ENCODE peak calls at places on chromosomes 11 and 22, in six cellular contexts. M, X, U, N, Z and B are unnamed samples.

GRCh38 chr11:125404136-125404810 is 91.8 kb downstream of the FEZ1 start:
- DNase-seq in M (no peak), X (peak; percentile 92), U (peak; percentile 86), N (no peak), Z (no peak), B (no peak)

GRCh38 chr11:72562431-72562830 is 111.8 kb downstream of the PDE2A start:
- DNase-seq in M (no peak), X (peak; percentile 27), U (no peak), N (no peak), Z (no peak), B (no peak)

GRCh38 chr22:49312601-49313000 is 515.1 kb downstream of the BRD1 start:
- DNase-seq in M (no peak), X (no peak), U (no peak), N (no peak), Z (no peak), B (no peak)

GRCh38 chr11:96314326-96315050 is 28.5 kb downstream of the MAML2 start:
- DNase-seq in M (no peak), X (no peak), U (no peak), N (peak; percentile 29), Z (no peak), B (no peak)

GRCh38 chr11:103887001-103887680 is 149.3 kb upstream of the DDI1 start:
- DNase-seq in M (no peak), X (no peak), U (no peak), N (no peak), Z (no peak), B (no peak)

GRCh38 chr11:19524171-19524671 is 188.4 kb upstream of the NAV2 start:
- DNase-seq in M (peak; percentile 20), X (no peak), U (no peak), N (peak; percentile 28), Z (no peak), B (no peak)

GRCh38 chr11:18633256-18634139 is 644 bp downstream of the SPTY2D1 start:
- DNase-seq in M (no peak), X (no peak), U (no peak), N (peak; percentile 24), Z (no peak), B (no peak)

GRCh38 chr11:130118636-130119387 is 40.8 kb upstream of the ST14 start:
- DNase-seq in M (no peak), X (no peak), U (no peak), N (no peak), Z (no peak), B (no peak)

GRCh38 chr22:32335471-32335870 is 22.2 kb upstream of the RFPL3 start:
- DNase-seq in M (no peak), X (peak; percentile 45), U (no peak), N (no peak), Z (no peak), B (peak; percentile 34)

GRCh38 chr22:22692707-22693530 is 48.5 kb downstream of the GGTLC2 start:
- DNase-seq in M (peak; percentile 34), X (peak; percentile 55), U (no peak), N (peak; percentile 61), Z (peak; percentile 85), B (no peak)

GRCh38 chr22:23118647-23119491 is 22.9 kb downstream of the RSPH14 start:
- DNase-seq in M (no peak), X (no peak), U (peak; percentile 36), N (no peak), Z (peak; percentile 49), B (no peak)

GRCh38 chr11:26219506-26220117 is 112.3 kb upstream of the ANO3 start:
- DNase-seq in M (no peak), X (no peak), U (no peak), N (peak; percentile 33), Z (no peak), B (no peak)

GRCh38 chr11:111983187-111983986 is 41.8 kb upstream of the DLAT start:
- DNase-seq in M (no peak), X (peak; percentile 91), U (no peak), N (peak; percentile 42), Z (peak; percentile 83), B (peak; percentile 80)

GRCh38 chr22:24697671-24698082 is 76.8 kb downstream of the PIWIL3 start:
- DNase-seq in M (no peak), X (no peak), U (no peak), N (no peak), Z (peak; percentile 80), B (peak; percentile 87)

GRCh38 chr22:28344893-28345292 is 334.7 kb downstream of the TTC28 start:
- DNase-seq in M (no peak), X (no peak), U (no peak), N (peak; percentile 22), Z (no peak), B (no peak)

GRCh38 chr22:46098525-46099475 is 51.5 kb upstream of the PPARA start:
- DNase-seq in M (no peak), X (no peak), U (no peak), N (no peak), Z (peak; percentile 76), B (no peak)

GRCh38 chr22:34414467-34415440 is 494.5 kb upstream of the LARGE1 start:
- DNase-seq in M (peak; percentile 31), X (peak; percentile 95), U (no peak), N (no peak), Z (no peak), B (no peak)

GRCh38 chr11:111796696-111797095 is 30.5 kb upstream of the PPP2R1B start:
- DNase-seq in M (no peak), X (no peak), U (no peak), N (peak; percentile 35), Z (no peak), B (no peak)

GRCh38 chr11:106331163-106331562 is 253.7 kb downstream of the AASDHPPT start:
- DNase-seq in M (no peak), X (no peak), U (no peak), N (no peak), Z (no peak), B (no peak)

GRCh38 chr11:117193130-117194020 is 5.8 kb upstream of the TAGLN start:
- DNase-seq in M (no peak), X (no peak), U (peak; percentile 27), N (no peak), Z (no peak), B (peak; percentile 59)

GRCh38 chr22:39240841-39241631 is 3.7 kb downstream of the PDGFB start:
- DNase-seq in M (no peak), X (peak; percentile 35), U (peak; percentile 82), N (no peak), Z (peak; percentile 82), B (no peak)

GRCh38 chr11:28690746-28691145 is 582.6 kb downstream of the METTL15 start:
- DNase-seq in M (no peak), X (no peak), U (no peak), N (peak; percentile 6), Z (no peak), B (no peak)

GRCh38 chr22:24247564-24248344 is 2.9 kb upstream of the GGT5 start:
- DNase-seq in M (peak; percentile 85), X (peak; percentile 89), U (peak; percentile 95), N (peak; percentile 98), Z (peak; percentile 94), B (peak; percentile 95)

GRCh38 chr22:43244385-43244784 is 57.5 kb upstream of the TTLL12 start:
- DNase-seq in M (no peak), X (no peak), U (no peak), N (no peak), Z (no peak), B (no peak)

GRCh38 chr11:10793470-10794255 is 15.1 kb downstream of the EIF4G2 start:
- DNase-seq in M (no peak), X (no peak), U (no peak), N (no peak), Z (no peak), B (no peak)
- TF ChIP-seq CTCF in M (no peak), X (no peak), U (no peak), N (no peak), Z (no peak), B (no peak)

DNA sequence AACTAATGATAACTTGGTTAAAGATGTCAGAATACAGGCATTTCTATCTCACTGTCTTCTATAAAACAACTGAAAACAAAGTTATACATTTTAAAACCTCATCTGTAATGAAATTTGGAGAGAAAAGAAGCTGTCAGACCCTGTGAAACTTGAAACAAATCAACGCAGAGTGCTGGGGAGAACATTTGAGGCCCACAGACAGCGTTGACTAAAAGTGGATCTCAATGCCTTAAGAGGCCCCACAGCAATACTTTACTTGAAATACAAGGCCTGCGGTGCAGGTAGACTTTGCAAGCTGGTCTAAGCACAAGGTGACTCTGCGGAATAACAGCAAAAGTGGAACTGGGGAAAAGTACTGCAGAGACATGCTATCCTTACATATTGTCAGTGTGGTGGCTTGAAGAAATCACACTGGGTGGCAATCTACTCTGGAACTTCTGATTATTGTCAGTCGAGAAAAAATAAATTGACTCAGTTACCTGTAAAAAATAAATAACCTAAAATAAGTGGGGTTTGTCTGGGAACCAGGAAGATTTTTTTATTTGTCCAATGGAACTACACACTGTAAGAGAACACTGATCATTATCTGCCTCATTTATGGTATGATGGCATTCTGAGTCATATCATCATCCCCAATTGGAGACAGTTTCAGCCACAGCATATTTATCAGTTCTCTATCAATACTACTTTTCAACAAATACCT is 138.9 kb downstream of the LUZP2 start:
- DNase-seq in M (no peak), X (no peak), U (no peak), N (no peak), Z (no peak), B (no peak)
- H3K4me1 ChIP-seq in M (no peaks in the 10 kb centered on the region), X (no peaks in the 10 kb centered on the region), U (no peaks in the 10 kb centered on the region), N (no peaks in the 10 kb centered on the region), Z (no peaks in the 10 kb centered on the region), B (no peaks in the 10 kb centered on the region)

GRCh38 chr11:280762-281485 is 2.7 kb downstream of the NLRP6 start:
- DNase-seq in M (no peak), X (no peak), U (peak; percentile 48), N (no peak), Z (peak; percentile 89), B (peak; percentile 67)
- H3K27me3 ChIP-seq in M (peaks cover 48% of the 10 kb centered on the region), X (peaks cover 8% of the 10 kb centered on the region), U (peaks cover 60% of the 10 kb centered on the region), N (peaks cover 60% of the 10 kb centered on the region), Z (peaks cover 80% of the 10 kb centered on the region), B (peaks cover 80% of the 10 kb centered on the region)

GRCh38 chr11:34652191-34652958 is 31.5 kb downstream of the EHF start:
- DNase-seq in M (no peak), X (no peak), U (no peak), N (no peak), Z (no peak), B (no peak)

GRCh38 chr11:34655335-34656008 is 34.6 kb downstream of the EHF start:
- DNase-seq in M (no peak), X (no peak), U (no peak), N (peak; percentile 78), Z (no peak), B (no peak)

GRCh38 chr11:34653031-34653430 is 32.1 kb downstream of the EHF start:
- DNase-seq in M (no peak), X (no peak), U (no peak), N (no peak), Z (no peak), B (no peak)

GRCh38 chr11:34654491-34655334 is 33.8 kb downstream of the EHF start:
- DNase-seq in M (peak; percentile 89), X (no peak), U (peak; percentile 95), N (peak; percentile 90), Z (no peak), B (peak; percentile 88)

DNA sequence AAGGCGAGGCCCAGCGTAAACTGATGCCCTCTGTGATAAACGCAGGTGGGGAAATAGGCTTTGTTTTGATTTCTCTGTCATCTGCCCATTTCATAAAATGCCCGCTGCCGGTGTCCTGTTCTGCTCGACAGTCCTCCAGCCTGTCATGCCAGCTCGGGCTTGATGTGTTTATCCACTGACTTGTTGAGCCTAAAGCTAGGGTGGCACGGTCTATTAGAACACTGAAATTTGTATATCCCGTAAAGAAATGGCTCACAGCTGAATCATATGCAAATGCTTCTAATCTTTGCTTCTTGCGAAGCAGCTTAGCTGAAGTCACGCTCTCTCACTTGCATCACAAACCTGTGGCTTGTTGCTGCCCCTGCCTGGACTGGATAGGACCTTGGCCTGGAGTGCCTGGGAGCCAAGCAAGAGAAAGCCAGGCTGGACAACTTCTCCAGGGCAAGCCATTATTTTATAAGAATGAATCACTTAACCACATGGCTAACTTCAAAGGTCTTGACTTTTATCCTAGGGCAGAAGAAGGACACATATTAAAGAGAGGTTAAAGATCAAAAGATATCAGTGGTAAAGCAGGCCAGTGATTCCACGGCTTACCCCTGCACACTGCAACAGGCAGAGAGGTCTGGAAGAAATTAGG is 33.1 kb downstream of the EHF start:
- DNase-seq in M (peak; percentile 82), X (peak; percentile 11), U (peak; percentile 81), N (peak; percentile 98), Z (peak; percentile 75), B (peak; percentile 77)
- TF ChIP-seq CTCF in M (no peak), X (no peak), U (no peak), N (no peak), Z (no peak), B (no peak)